ENCODE peak calls at places on chromosomes 12 and 14, in eight cellular contexts. One of them, this sample, is unnamed.

GRCh38 chr12:42932937-42933336 is 343.4 kb upstream of the PRICKLE1 start:
- DNase-seq in lower leg skin: no peak
- DNase-seq in uterus: no peak
- DNase-seq in ovary: no peak
- DNase-seq in tibial nerve: no peak
- DNase-seq in heart left ventricle: no peak
- DNase-seq in breast epithelium: no peak
- DNase-seq in HCT116: no peak
- DNase-seq in this sample: no peak

GRCh38 chr12:30134229-30134628 is 350.5 kb upstream of the TMTC1 start:
- DNase-seq in heart left ventricle: no peak
- DNase-seq in lower leg skin: no peak
- DNase-seq in tibial nerve: no peak
- DNase-seq in uterus: no peak
- DNase-seq in HCT116: peak
- DNase-seq in breast epithelium: no peak
- DNase-seq in ovary: no peak
- DNase-seq in this sample: no peak

GRCh38 chr14:36238666-36239363 is 62.3 kb upstream of the PTCSC3 start:
- DNase-seq in breast epithelium: no peak
- DNase-seq in ovary: no peak
- DNase-seq in HCT116: no peak
- DNase-seq in lower leg skin: peak
- DNase-seq in tibial nerve: no peak
- DNase-seq in uterus: no peak
- DNase-seq in heart left ventricle: no peak
- DNase-seq in this sample: no peak

GRCh38 chr12:121649819-121650353 is 19.6 kb downstream of the MORN3 start:
- DNase-seq in lower leg skin: no peak
- DNase-seq in heart left ventricle: no peak
- DNase-seq in breast epithelium: no peak
- DNase-seq in uterus: no peak
- DNase-seq in HCT116: no peak
- DNase-seq in tibial nerve: no peak
- DNase-seq in ovary: no peak
- DNase-seq in this sample: no peak

GRCh38 chr12:122499991-122500684 is 594 bp downstream of the ZCCHC8 start:
- DNase-seq in tibial nerve: peak
- DNase-seq in heart left ventricle: peak
- DNase-seq in HCT116: peak
- DNase-seq in lower leg skin: peak
- DNase-seq in ovary: peak
- DNase-seq in breast epithelium: peak
- DNase-seq in uterus: peak
- DNase-seq in this sample: peak

GRCh38 chr14:89372156-89372555 is 44.9 kb downstream of the FOXN3 start:
- DNase-seq in uterus: no peak
- DNase-seq in breast epithelium: no peak
- DNase-seq in HCT116: no peak
- DNase-seq in lower leg skin: no peak
- DNase-seq in heart left ventricle: no peak
- DNase-seq in ovary: no peak
- DNase-seq in tibial nerve: no peak
- DNase-seq in this sample: no peak

GRCh38 chr12:13980548-13981295 is 680 bp downstream of the GRIN2B start:
- DNase-seq in ovary: no peak
- DNase-seq in lower leg skin: no peak
- DNase-seq in tibial nerve: no peak
- DNase-seq in HCT116: no peak
- DNase-seq in breast epithelium: no peak
- DNase-seq in uterus: no peak
- DNase-seq in heart left ventricle: no peak
- DNase-seq in this sample: no peak

GRCh38 chr12:122849352-122850047 is 14.2 kb downstream of the HIP1R start:
- DNase-seq in lower leg skin: no peak
- DNase-seq in breast epithelium: no peak
- DNase-seq in ovary: no peak
- DNase-seq in uterus: no peak
- DNase-seq in heart left ventricle: peak
- DNase-seq in HCT116: no peak
- DNase-seq in tibial nerve: no peak
- DNase-seq in this sample: no peak

GRCh38 chr14:23601845-23602180 is 23.2 kb upstream of the JPH4 start:
- DNase-seq in lower leg skin: no peak
- DNase-seq in ovary: no peak
- DNase-seq in heart left ventricle: no peak
- DNase-seq in tibial nerve: no peak
- DNase-seq in uterus: no peak
- DNase-seq in HCT116: no peak
- DNase-seq in breast epithelium: no peak
- DNase-seq in this sample: no peak

GRCh38 chr14:68628605-68629310 is 164.1 kb downstream of the ZFP36L1 start:
- DNase-seq in uterus: peak
- DNase-seq in breast epithelium: peak
- DNase-seq in ovary: no peak
- DNase-seq in HCT116: no peak
- DNase-seq in lower leg skin: peak
- DNase-seq in tibial nerve: no peak
- DNase-seq in heart left ventricle: no peak
- DNase-seq in this sample: no peak

GRCh38 chr12:21054334-21054733 is 76.7 kb upstream of the SLCO1B1 start:
- DNase-seq in tibial nerve: no peak
- DNase-seq in uterus: no peak
- DNase-seq in heart left ventricle: no peak
- DNase-seq in breast epithelium: no peak
- DNase-seq in HCT116: no peak
- DNase-seq in ovary: no peak
- DNase-seq in lower leg skin: no peak
- DNase-seq in this sample: no peak

GRCh38 chr12:26787125-26787495 is 45.9 kb downstream of the ITPR2 start:
- DNase-seq in breast epithelium: no peak
- DNase-seq in ovary: no peak
- DNase-seq in heart left ventricle: peak
- DNase-seq in uterus: no peak
- DNase-seq in HCT116: no peak
- DNase-seq in tibial nerve: no peak
- DNase-seq in lower leg skin: no peak
- DNase-seq in this sample: no peak

GRCh38 chr12:58920102-58920955 is at the start of gene LRIG3:
- DNase-seq in breast epithelium: peak
- DNase-seq in HCT116: peak
- DNase-seq in lower leg skin: peak
- DNase-seq in tibial nerve: peak
- DNase-seq in uterus: peak
- DNase-seq in ovary: peak
- DNase-seq in heart left ventricle: peak
- DNase-seq in this sample: peak

GRCh38 chr12:132367401-132367851 is 38.0 kb upstream of the GALNT9 start:
- DNase-seq in uterus: no peak
- DNase-seq in lower leg skin: peak
- DNase-seq in tibial nerve: peak
- DNase-seq in heart left ventricle: peak
- DNase-seq in breast epithelium: no peak
- DNase-seq in ovary: no peak
- DNase-seq in HCT116: no peak
- DNase-seq in this sample: no peak

GRCh38 chr12:87678453-87678852 is 350.7 kb downstream of the C12orf50 start:
- DNase-seq in breast epithelium: no peak
- DNase-seq in lower leg skin: no peak
- DNase-seq in uterus: no peak
- DNase-seq in heart left ventricle: no peak
- DNase-seq in ovary: no peak
- DNase-seq in HCT116: no peak
- DNase-seq in tibial nerve: no peak
- DNase-seq in this sample: no peak

GRCh38 chr14:54220697-54221431 is 175.9 kb upstream of the CDKN3 start:
- DNase-seq in lower leg skin: no peak
- DNase-seq in heart left ventricle: no peak
- DNase-seq in uterus: no peak
- DNase-seq in HCT116: no peak
- DNase-seq in tibial nerve: no peak
- DNase-seq in breast epithelium: no peak
- DNase-seq in ovary: no peak
- DNase-seq in this sample: no peak
- H3K4me3 ChIP-seq in lower leg skin: no peak
- H3K4me3 ChIP-seq in heart left ventricle: peak
- H3K4me3 ChIP-seq in uterus: no peak
- H3K4me3 ChIP-seq in HCT116: no peak
- H3K4me3 ChIP-seq in tibial nerve: peak
- H3K4me3 ChIP-seq in breast epithelium: peak
- H3K4me3 ChIP-seq in ovary: peak
- H3K4me3 ChIP-seq in this sample: peak

DNA sequence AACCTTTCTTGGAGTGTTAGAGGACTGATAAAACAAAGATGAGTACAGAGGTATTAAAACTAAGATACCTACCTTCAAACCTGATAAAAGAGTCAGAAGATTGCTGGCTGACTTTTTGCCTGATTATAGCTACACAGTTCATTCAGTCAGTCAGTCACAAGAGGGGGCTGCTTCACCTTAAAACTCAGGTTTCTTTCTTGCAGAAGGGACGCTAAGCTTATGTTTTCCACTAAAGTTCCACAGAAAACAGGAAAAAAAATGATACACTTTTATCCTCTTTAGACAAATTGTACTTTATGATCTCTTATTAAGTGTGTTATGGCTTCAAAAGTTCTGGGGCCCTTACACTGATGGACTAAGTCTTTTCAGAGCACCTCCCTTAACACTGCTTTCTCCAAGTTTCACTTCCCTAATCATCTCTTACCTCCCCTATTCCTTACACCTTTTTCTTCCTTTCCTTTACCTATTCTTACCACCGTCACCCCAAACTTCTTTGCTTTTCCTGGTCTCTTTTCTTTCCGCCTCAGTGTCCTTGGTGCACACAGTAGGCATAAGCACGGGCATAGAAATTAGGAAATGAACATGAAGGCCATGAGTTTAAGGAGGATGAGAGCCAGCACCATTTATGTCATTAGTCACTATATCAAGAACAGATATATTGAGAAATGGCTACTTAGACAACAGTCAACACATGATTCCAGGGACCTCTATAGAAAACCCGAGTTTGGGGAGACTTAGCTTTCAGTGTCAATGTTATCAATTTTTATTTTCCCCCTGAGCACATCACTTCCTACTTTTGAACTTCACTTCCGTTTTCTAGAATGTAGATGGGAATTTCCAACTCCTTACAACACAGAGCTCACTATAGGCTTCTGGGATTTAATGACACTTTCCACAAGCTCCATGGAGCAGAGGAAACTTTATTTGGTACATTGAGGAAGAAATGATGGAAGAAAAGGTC is 448.9 kb upstream of the OR4E1 start:
- DNase-seq in HCT116: no peak
- DNase-seq in uterus: no peak
- DNase-seq in lower leg skin: no peak
- DNase-seq in ovary: no peak
- DNase-seq in heart left ventricle: no peak
- DNase-seq in breast epithelium: no peak
- DNase-seq in tibial nerve: no peak
- DNase-seq in this sample: no peak
- TF ChIP-seq CTCF in HCT116: peak
- TF ChIP-seq CTCF in uterus: no peak
- TF ChIP-seq CTCF in lower leg skin: no peak
- TF ChIP-seq CTCF in ovary: no peak
- TF ChIP-seq CTCF in heart left ventricle: no peak
- TF ChIP-seq CTCF in breast epithelium: no peak
- TF ChIP-seq CTCF in tibial nerve: no peak
- TF ChIP-seq CTCF in this sample: no peak

DNA sequence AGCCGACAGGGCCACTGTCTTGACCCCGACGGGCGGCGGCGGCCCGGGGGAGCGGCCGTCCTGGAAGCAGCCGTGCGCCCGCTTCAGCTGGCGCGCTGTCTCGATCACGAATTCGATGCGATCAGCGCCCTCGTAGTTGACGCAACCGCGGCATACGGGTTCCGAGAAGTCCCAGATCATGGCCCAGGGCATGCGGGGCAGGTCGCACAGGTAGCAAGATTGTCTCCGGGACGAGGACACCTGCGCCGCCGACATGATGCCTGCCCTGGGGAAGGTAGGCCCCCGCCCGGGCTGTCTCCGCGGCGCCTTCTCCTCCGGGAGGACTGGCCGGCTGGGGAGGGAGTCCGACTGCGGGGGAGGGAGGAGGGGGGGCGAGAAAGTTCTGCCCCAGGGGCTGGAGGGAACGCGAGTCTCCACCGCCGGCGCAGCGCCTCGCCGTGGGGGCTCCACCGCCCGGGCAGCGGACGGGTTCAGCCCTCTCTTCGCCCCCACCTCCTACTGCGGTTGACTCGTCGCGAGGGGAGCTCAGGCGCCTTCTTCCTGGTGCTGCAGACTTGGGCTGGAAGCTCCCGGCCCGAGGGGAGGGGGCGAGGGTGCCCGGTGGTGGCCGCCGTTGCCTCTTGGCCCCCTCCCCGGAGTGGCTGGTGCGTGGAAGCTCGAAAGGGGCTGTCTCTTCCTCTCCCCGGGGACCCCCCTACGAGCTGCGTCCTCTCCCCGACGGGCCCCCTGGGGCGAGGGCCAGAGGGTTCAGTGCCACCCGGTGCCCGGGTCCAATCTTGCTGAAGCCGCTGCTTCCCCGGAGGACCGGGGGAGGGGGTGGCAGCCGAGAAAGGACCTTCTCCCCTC is 747 bp downstream of the IRF2BPL start:
- DNase-seq in HCT116: no peak
- DNase-seq in breast epithelium: peak
- DNase-seq in ovary: peak
- DNase-seq in tibial nerve: no peak
- DNase-seq in heart left ventricle: peak
- DNase-seq in lower leg skin: no peak
- DNase-seq in uterus: peak
- DNase-seq in this sample: peak
- TF ChIP-seq POLR2A in HCT116: no peak
- TF ChIP-seq POLR2A in breast epithelium: no peak
- TF ChIP-seq POLR2A in ovary: peak
- TF ChIP-seq POLR2A in tibial nerve: no peak
- TF ChIP-seq POLR2A in heart left ventricle: no peak
- TF ChIP-seq POLR2A in lower leg skin: no peak
- TF ChIP-seq POLR2A in uterus: no peak
- TF ChIP-seq POLR2A in this sample: peak

GRCh38 chr12:96237035-96237434 is 42.9 kb downstream of the ELK3 start:
- DNase-seq in heart left ventricle: no peak
- DNase-seq in tibial nerve: no peak
- DNase-seq in ovary: no peak
- DNase-seq in breast epithelium: no peak
- DNase-seq in uterus: peak
- DNase-seq in HCT116: no peak
- DNase-seq in lower leg skin: no peak
- DNase-seq in this sample: no peak
- H3K4me3 ChIP-seq in heart left ventricle: no peak
- H3K4me3 ChIP-seq in tibial nerve: no peak
- H3K4me3 ChIP-seq in ovary: no peak
- H3K4me3 ChIP-seq in breast epithelium: peak
- H3K4me3 ChIP-seq in uterus: no peak
- H3K4me3 ChIP-seq in HCT116: no peak
- H3K4me3 ChIP-seq in lower leg skin: no peak
- H3K4me3 ChIP-seq in this sample: peak